ENCODE peak calls at places on chromosomes 16 and 17, in six cellular contexts. G, I, O, B, X and A are unnamed samples.

GRCh38 chr17:50831430-50832064 is 3.8 kb upstream of the WFIKKN2 start:
- DNase-seq in G (no peak), I (no peak), O (no peak), B (peak; percentile 68), X (no peak), A (peak; percentile 34)

GRCh38 chr16:89471225-89471624 is 19.1 kb downstream of the ANKRD11 start:
- DNase-seq in G (no peak), I (no peak), O (no peak), B (peak; percentile 83), X (no peak), A (no peak)

GRCh38 chr17:30235386-30236296 is at the start of gene SLC6A4:
- DNase-seq in G (no peak), I (no peak), O (no peak), B (peak; percentile 31), X (no peak), A (no peak)

GRCh38 chr17:50359005-50359699 is 13.2 kb downstream of the XYLT2 start:
- DNase-seq in G (no peak), I (no peak), O (no peak), B (no peak), X (no peak), A (peak; percentile 85)

GRCh38 chr16:54193656-54194007 is 93.0 kb downstream of the IRX3 start:
- DNase-seq in G (peak; percentile 77), I (peak; percentile 71), O (peak; percentile 58), B (peak; percentile 84), X (peak; percentile 51), A (peak; percentile 82)

GRCh38 chr16:82972520-82972919 is 345.8 kb downstream of the CDH13 start:
- DNase-seq in G (no peak), I (no peak), O (no peak), B (no peak), X (no peak), A (no peak)

GRCh38 chr17:50437409-50437808 is 11.4 kb downstream of the ACSF2 start:
- DNase-seq in G (no peak), I (no peak), O (no peak), B (no peak), X (no peak), A (no peak)

GRCh38 chr16:10607157-10607556 is 26.8 kb upstream of the EMP2 start:
- DNase-seq in G (no peak), I (no peak), O (no peak), B (no peak), X (no peak), A (no peak)

GRCh38 chr17:65557349-65558310 is 3.8 kb downstream of the AXIN2 start:
- DNase-seq in G (no peak), I (peak; percentile 69), O (no peak), B (peak; percentile 73), X (no peak), A (no peak)

GRCh38 chr17:79970576-79971068 is 65.0 kb downstream of the TBC1D16 start:
- DNase-seq in G (no peak), I (peak; percentile 75), O (peak; percentile 50), B (peak; percentile 52), X (no peak), A (peak; percentile 57)

GRCh38 chr17:81535480-81536298 is 7.5 kb downstream of the FSCN2 start:
- DNase-seq in G (no peak), I (no peak), O (no peak), B (no peak), X (no peak), A (no peak)

GRCh38 chr16:56047307-56048234 is 143.7 kb upstream of the GNAO1 start:
- DNase-seq in G (peak; percentile 18), I (no peak), O (no peak), B (no peak), X (no peak), A (no peak)

GRCh38 chr16:303760-304505 is 21.0 kb downstream of the PDIA2 start:
- DNase-seq in G (no peak), I (no peak), O (no peak), B (peak; percentile 17), X (no peak), A (no peak)

GRCh38 chr16:49857423-49858181 is 1.7 kb upstream of the ZNF423 start:
- DNase-seq in G (peak; percentile 55), I (peak; percentile 45), O (peak; percentile 78), B (peak; percentile 75), X (peak; percentile 16), A (peak; percentile 56)

GRCh38 chr16:81035398-81035974 is at the start of gene ATMIN:
- DNase-seq in G (peak; percentile 88), I (peak; percentile 86), O (peak; percentile 93), B (peak; percentile 90), X (peak; percentile 76), A (peak; percentile 93)

GRCh38 chr16:27169511-27170071 is 33.7 kb upstream of the KDM8 start:
- DNase-seq in G (no peak), I (no peak), O (no peak), B (peak; percentile 95), X (no peak), A (peak; percentile 40)

GRCh38 chr16:56401482-56401881 is 23.9 kb downstream of the AMFR start:
- DNase-seq in G (no peak), I (no peak), O (no peak), B (no peak), X (no peak), A (no peak)

GRCh38 chr16:9680968-9681367 is 501.3 kb downstream of the GRIN2A start:
- DNase-seq in G (no peak), I (no peak), O (no peak), B (no peak), X (no peak), A (no peak)

GRCh38 chr16:1723450-1724147 is 17.6 kb downstream of the MAPK8IP3 start:
- DNase-seq in G (no peak), I (peak; percentile 43), O (no peak), B (peak; percentile 51), X (no peak), A (peak; percentile 47)

GRCh38 chr17:14307560-14308024 is 6.7 kb downstream of the HS3ST3B1 start:
- DNase-seq in G (no peak), I (no peak), O (no peak), B (peak; percentile 60), X (no peak), A (no peak)

GRCh38 chr17:73228748-73229236 is 32.9 kb downstream of the CPSF4L start:
- DNase-seq in G (peak; percentile 48), I (peak; percentile 84), O (peak; percentile 55), B (peak; percentile 88), X (peak; percentile 52), A (peak; percentile 77)

GRCh38 chr17:56099649-56100048 is 53.6 kb upstream of the ANKFN1 start:
- DNase-seq in G (no peak), I (no peak), O (no peak), B (no peak), X (no peak), A (no peak)

GRCh38 chr16:73735018-73735417 is 561.6 kb upstream of the PSMD7 start:
- DNase-seq in G (no peak), I (no peak), O (no peak), B (peak; percentile 44), X (no peak), A (no peak)

GRCh38 chr16:1825864-1826690 is 548 bp downstream of the HAGH start:
- DNase-seq in G (no peak), I (peak; percentile 63), O (peak; percentile 86), B (peak; percentile 11), X (no peak), A (peak; percentile 63)

GRCh38 chr17:4270746-4271145 is 7.0 kb upstream of the ANKFY1 start:
- DNase-seq in G (no peak), I (no peak), O (no peak), B (no peak), X (no peak), A (no peak)

GRCh38 chr17:15782809-15783208 is 50.7 kb downstream of the TBC1D26 start:
- DNase-seq in G (peak; percentile 71), I (peak; percentile 78), O (peak; percentile 63), B (peak; percentile 70), X (no peak), A (peak; percentile 45)

GRCh38 chr17:15777717-15778116 is 45.6 kb downstream of the TBC1D26 start:
- DNase-seq in G (no peak), I (no peak), O (no peak), B (no peak), X (no peak), A (no peak)

GRCh38 chr17:15777297-15777696 is 45.2 kb downstream of the TBC1D26 start:
- DNase-seq in G (no peak), I (no peak), O (no peak), B (no peak), X (no peak), A (no peak)

GRCh38 chr17:15779119-15779518 is 47.0 kb downstream of the TBC1D26 start:
- DNase-seq in G (no peak), I (no peak), O (no peak), B (no peak), X (no peak), A (no peak)

DNA sequence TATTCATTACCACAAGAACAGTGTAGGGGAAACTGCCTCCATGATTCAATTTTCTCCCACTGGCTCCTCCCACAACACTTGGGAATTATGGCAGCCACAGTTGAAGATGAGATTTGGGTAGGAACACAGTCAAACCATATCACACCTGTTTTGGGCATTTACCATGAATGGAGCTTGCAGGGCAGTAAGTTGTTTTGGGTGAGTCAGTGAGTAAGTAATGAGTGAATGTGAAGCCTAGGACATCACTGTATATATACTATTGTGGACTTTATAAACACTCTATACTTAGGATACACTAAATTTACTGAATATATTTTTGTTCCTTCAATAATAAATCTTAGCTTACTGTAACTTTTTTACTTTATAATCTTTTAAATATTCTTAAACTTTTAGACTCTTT is 48.1 kb downstream of the TBC1D26 start:
- DNase-seq in G (no peak), I (no peak), O (no peak), B (no peak), X (no peak), A (no peak)
- H3K27ac ChIP-seq in G (no peak overlapping the region), I (no peak overlapping the region), O (no peak overlapping the region), B (no peak overlapping the region), X (no peak overlapping the region), A (no peak overlapping the region)

DNA sequence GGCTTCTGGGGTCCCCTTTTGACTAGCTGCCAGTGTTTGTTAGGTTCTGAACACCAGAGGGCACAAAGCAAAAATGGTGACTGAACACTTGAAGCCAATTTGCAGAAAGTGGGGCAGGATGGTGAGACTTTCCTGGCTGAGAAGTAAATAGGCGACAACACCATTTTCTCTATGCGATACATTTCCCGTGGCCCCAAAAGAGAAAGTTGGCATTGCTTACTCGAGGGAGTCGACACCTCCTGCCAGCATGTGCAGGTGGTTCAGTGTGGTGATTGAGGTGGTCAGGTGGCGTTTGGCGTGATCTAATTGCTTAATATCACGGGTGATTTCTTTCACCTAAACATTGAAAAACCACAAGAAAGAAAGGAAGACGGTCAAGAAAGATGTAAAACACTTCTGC is 59.0 kb downstream of the VPS53 start:
- DNase-seq in G (no peak), I (no peak), O (no peak), B (no peak), X (no peak), A (no peak)
- H3K36me3 ChIP-seq in G (peaks cover 77% of the 10 kb centered on the region), I (peaks cover 41% of the 10 kb centered on the region), O (no peaks in the 10 kb centered on the region), B (peaks cover 40% of the 10 kb centered on the region), X (peaks cover 13% of the 10 kb centered on the region), A (peaks cover 95% of the 10 kb centered on the region)

GRCh38 chr16:4218202-4218601 is 23.7 kb downstream of the SRL start:
- DNase-seq in G (no peak), I (no peak), O (no peak), B (no peak), X (no peak), A (no peak)
- H3K27ac ChIP-seq in G (peak overlapping the region; percentile 92), I (no peak overlapping the region), O (no peak overlapping the region), B (peak overlapping the region; percentile 93), X (no peak overlapping the region), A (peak overlapping the region; percentile 53)

DNA sequence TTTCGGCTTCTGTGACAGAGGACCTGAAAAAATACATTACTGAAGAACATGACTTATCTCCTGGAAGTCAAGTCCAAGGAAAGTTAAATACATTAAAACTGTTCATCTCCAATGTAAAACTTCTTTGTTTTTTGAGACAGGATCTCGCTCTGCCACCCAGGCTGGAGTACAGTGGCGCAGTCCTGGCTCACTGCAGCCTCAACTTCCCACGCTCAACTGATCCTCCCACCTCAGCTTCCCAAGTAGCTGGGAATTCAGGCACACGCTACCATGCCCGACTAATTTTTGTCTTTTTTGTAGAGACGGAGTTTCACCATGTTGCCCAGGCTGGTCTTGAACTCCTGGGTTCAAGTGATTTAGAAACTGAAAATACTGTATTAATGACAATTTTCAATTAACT is 9.7 kb upstream of the TERB1 start:
- DNase-seq in G (no peak), I (no peak), O (no peak), B (no peak), X (no peak), A (no peak)
- H3K36me3 ChIP-seq in G (peaks cover 96% of the 10 kb centered on the region), I (peaks cover 67% of the 10 kb centered on the region), O (peaks cover 3% of the 10 kb centered on the region), B (peaks cover 49% of the 10 kb centered on the region), X (peaks cover 5% of the 10 kb centered on the region), A (peaks cover 32% of the 10 kb centered on the region)